ENCODE peak calls at places on chromosomes 7 and 10, in four cellular contexts. X is effector CD4-positive, alpha-beta T cell; D is MV-4-11; Y is neural crest cell. E is an unnamed sample.

GRCh38 chr10:70967591-70968588 is 79.5 kb upstream of the PCBD1 start:
- DNase-seq in Y (no peak), D (peak; percentile 9), X (no peak), E (no peak)

GRCh38 chr10:27558612-27559020 is 54.5 kb downstream of the RAB18 start:
- DNase-seq in Y (peak; percentile 61), X (no peak), D (peak; percentile 49), E (peak; percentile 32)

GRCh38 chr7:13336227-13336626 is 648.8 kb downstream of the ARL4A start:
- DNase-seq in D (no peak), X (no peak), Y (no peak), E (no peak)

GRCh38 chr7:45157653-45158401 is at the start of gene RAMP3:
- DNase-seq in Y (no peak), X (no peak), D (no peak), E (no peak)

GRCh38 chr7:2802504-2803341 is 41.4 kb downstream of the GNA12 start:
- DNase-seq in Y (no peak), X (no peak), D (no peak), E (no peak)

GRCh38 chr10:122481296-122482056 is 20.1 kb downstream of the HTRA1 start:
- DNase-seq in D (no peak), Y (no peak), X (no peak), E (no peak)

GRCh38 chr10:11879387-11880168 is 56.4 kb downstream of the PROSER2 start:
- DNase-seq in Y (no peak), D (no peak), X (no peak), E (peak; percentile 39)

GRCh38 chr10:31041011-31041410 is 9.3 kb upstream of the ZNF438 start:
- DNase-seq in X (no peak), Y (no peak), D (no peak), E (no peak)

GRCh38 chr7:131249003-131249402 is 78.7 kb upstream of the MKLN1 start:
- DNase-seq in Y (no peak), D (no peak), X (no peak), E (no peak)

GRCh38 chr7:124856299-124856888 is 73.2 kb downstream of the POT1 start:
- DNase-seq in X (no peak), Y (no peak), D (peak; percentile 18), E (peak; percentile 39)

GRCh38 chr7:158487546-158488224 is 99.9 kb downstream of the PTPRN2 start:
- DNase-seq in D (no peak), X (no peak), Y (no peak), E (no peak)

GRCh38 chr7:17900464-17900863 is 39.8 kb downstream of the SNX13 start:
- DNase-seq in D (no peak), X (no peak), Y (no peak), E (no peak)

GRCh38 chr10:500876-501275 is 188.6 kb downstream of the DIP2C start:
- DNase-seq in Y (no peak), D (no peak), X (no peak), E (no peak)

GRCh38 chr7:42426163-42426562 is 189.2 kb upstream of the GLI3 start:
- DNase-seq in X (no peak), D (no peak), Y (no peak), E (no peak)

E was measured in K562.